ENCODE peak calls at places on chromosomes 1 and 21, in five cellular contexts. Y, E, K, R and S are unnamed samples.

GRCh38 chr1:78603206-78603605 is 17.0 kb upstream of the IFI44L start:
- DNase-seq in Y (peak), E (no peak), R (peak), K (no peak), S (peak)

GRCh38 chr1:214570442-214570841 is 19.0 kb upstream of the PTPN14 start:
- DNase-seq in K (no peak), Y (peak), E (no peak), R (peak), S (peak)

GRCh38 chr1:210400043-210400840 is 71.5 kb downstream of the HHAT start:
- DNase-seq in K (peak), R (peak), E (peak), Y (peak), S (peak)

GRCh38 chr1:240070188-240070587 is 21.5 kb upstream of the FMN2 start:
- DNase-seq in K (no peak), Y (no peak), R (no peak), E (no peak), S (no peak)

GRCh38 chr1:118934706-118935105 is 53.4 kb downstream of the TBX15 start:
- DNase-seq in K (no peak), Y (no peak), R (peak), E (no peak), S (peak)

GRCh38 chr1:179143332-179143731 is 61.5 kb downstream of the TOR3A start:
- DNase-seq in K (no peak), Y (peak), E (no peak), R (peak), S (peak)

GRCh38 chr1:183567584-183567983 is 22.7 kb downstream of the NCF2 start:
- DNase-seq in K (peak), E (no peak), Y (peak), R (peak), S (peak)

GRCh38 chr21:32994305-32994704 is 31.4 kb upstream of the OLIG2 start:
- DNase-seq in Y (peak), E (no peak), R (peak), K (peak), S (peak)

GRCh38 chr1:29962831-29963247 is 726.5 kb downstream of the PTPRU start:
- DNase-seq in Y (no peak), E (no peak), R (no peak), K (no peak), S (no peak)

GRCh38 chr1:120954736-120955135 is 65.2 kb downstream of the PPIAL4A start:
- DNase-seq in R (no peak), E (no peak), Y (no peak), K (no peak), S (no peak)

GRCh38 chr1:149936076-149936991 is at the start of gene MTMR11:
- DNase-seq in E (no peak), R (peak), K (no peak), Y (peak), S (peak)

GRCh38 chr1:111241797-111242196 is 14.3 kb downstream of the CHI3L2 start:
- DNase-seq in E (no peak), Y (no peak), K (no peak), R (no peak), S (no peak)
- TF ChIP-seq CTCF in E (no peak), Y (no peak), K (no peak), R (no peak), S (no peak)

GRCh38 chr1:230340778-230341546 is 85.2 kb downstream of the PGBD5 start:
- DNase-seq in E (no peak), R (no peak), K (no peak), Y (no peak), S (no peak)
- TF ChIP-seq CTCF in E (no peak), R (no peak), K (no peak), Y (no peak), S (no peak)

GRCh38 chr1:63148825-63149645 is 173.3 kb upstream of the FOXD3 start:
- DNase-seq in K (peak), R (peak), Y (peak), E (peak), S (peak)
- TF ChIP-seq CTCF in K (peak), R (peak), Y (peak), E (peak), S (peak)

GRCh38 chr21:23016617-23017016 is 2018.4 kb downstream of the NCAM2 start:
- DNase-seq in R (no peak), E (peak), Y (no peak), K (peak), S (no peak)
- TF ChIP-seq CTCF in R (no peak), E (peak), Y (no peak), K (peak), S (no peak)

GRCh38 chr1:235631816-235632215 is 17.8 kb downstream of the GNG4 start:
- DNase-seq in K (no peak), Y (no peak), R (no peak), E (no peak), S (no peak)
- TF ChIP-seq CTCF in K (peak), Y (no peak), R (no peak), E (no peak), S (peak)

GRCh38 chr1:114128293-114128692 is 25.4 kb downstream of the SYT6 start:
- DNase-seq in Y (no peak), K (no peak), E (no peak), R (no peak), S (no peak)

GRCh38 chr1:114126696-114127095 is 27.0 kb downstream of the SYT6 start:
- DNase-seq in K (no peak), Y (no peak), E (no peak), R (no peak), S (no peak)

GRCh38 chr1:114124644-114125043 is 29.0 kb downstream of the SYT6 start:
- DNase-seq in K (no peak), R (no peak), Y (no peak), E (no peak), S (no peak)

GRCh38 chr1:114118351-114118990 is 35.2 kb downstream of the SYT6 start:
- DNase-seq in K (no peak), Y (no peak), E (peak), R (no peak), S (no peak)

GRCh38 chr1:114122891-114123621 is 30.6 kb downstream of the SYT6 start:
- DNase-seq in R (peak), E (peak), Y (peak), K (peak), S (peak)
- TF ChIP-seq CTCF in R (no peak), E (no peak), Y (no peak), K (no peak), S (no peak)

GRCh38 chr1:229066591-229066990 is 204.3 kb upstream of the RAB4A start:
- DNase-seq in K (peak), R (no peak), Y (no peak), E (no peak), S (no peak)

GRCh38 chr1:229067546-229067945 is 203.4 kb upstream of the RAB4A start:
- DNase-seq in K (peak), E (no peak), R (no peak), Y (no peak), S (no peak)

GRCh38 chr1:229063154-229063553 is 207.8 kb upstream of the RAB4A start:
- DNase-seq in Y (no peak), E (no peak), R (no peak), K (no peak), S (no peak)

GRCh38 chr1:229064320-229064908 is 206.5 kb upstream of the RAB4A start:
- DNase-seq in K (peak), Y (no peak), E (no peak), R (no peak), S (no peak)

DNA sequence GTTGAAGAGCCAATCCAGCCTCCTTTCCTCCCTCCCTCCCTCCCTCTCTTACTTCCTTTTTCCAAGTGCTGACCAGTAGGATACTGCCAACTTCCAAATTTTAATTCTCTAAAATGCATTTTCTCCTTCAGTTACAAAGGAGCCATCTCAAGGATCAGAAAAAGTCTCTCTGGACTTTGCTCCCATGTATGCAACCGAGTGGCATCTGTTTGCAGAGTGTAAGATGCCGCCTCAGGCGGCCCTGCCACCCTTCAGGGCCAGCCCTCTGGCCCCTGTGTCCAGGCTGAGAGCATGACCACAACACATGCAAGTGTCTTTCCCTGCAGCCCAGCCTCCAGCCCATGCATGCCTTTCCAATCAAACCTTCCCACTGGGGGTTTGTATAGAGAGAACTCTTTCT is 205.3 kb upstream of the RAB4A start:
- DNase-seq in K (no peak), R (no peak), E (no peak), Y (no peak), S (no peak)
- TF ChIP-seq CTCF in K (no peak), R (no peak), E (no peak), Y (no peak), S (no peak)

DNA sequence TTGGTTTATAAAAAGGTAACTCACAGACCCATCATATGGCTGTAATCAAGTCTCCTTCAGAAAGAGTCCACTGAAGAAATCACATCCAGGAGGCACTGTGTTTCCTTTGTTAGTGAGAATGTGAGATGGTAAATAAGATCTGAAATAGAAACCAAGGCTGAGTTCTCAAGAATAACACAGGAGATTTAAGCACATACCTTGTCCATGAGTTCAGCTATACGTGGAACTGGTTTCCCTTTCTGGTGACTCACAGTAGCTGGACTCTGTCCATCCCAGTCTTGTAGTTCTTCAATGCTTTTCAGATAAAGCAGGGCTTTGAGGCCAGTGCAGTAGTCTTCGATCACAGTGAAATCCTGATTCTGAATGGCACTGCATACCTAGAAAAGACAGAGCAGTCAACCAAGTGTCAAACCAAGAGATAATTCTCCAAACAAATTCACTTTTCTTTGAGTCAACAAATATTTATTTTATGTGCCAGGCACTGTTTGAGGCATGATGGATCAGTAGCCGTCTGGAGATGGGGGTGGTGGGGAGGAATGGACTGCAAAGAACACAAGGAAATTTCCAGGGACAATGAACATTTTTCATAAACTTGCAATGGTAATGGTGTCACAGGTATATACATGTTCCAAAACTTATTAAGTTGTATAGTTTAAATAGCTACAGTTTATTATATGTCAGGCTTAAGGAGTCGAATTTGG is 471.4 kb downstream of the PTBP2 start:
- DNase-seq in K (no peak), R (peak), Y (peak), E (no peak), S (peak)
- TF ChIP-seq CTCF in K (no peak), R (peak), Y (no peak), E (no peak), S (peak)

GRCh38 chr21:38833122-38833521 is 27.4 kb downstream of the ETS2 start:
- DNase-seq in Y (no peak), R (no peak), K (no peak), E (no peak), S (no peak)
- TF ChIP-seq CTCF in Y (no peak), R (peak), K (no peak), E (no peak), S (no peak)

GRCh38 chr1:83637009-83637408 is 361.9 kb downstream of the TTLL7 start:
- DNase-seq in K (no peak), R (no peak), E (no peak), Y (no peak), S (no peak)

GRCh38 chr1:83641828-83642443 is 357.0 kb downstream of the TTLL7 start:
- DNase-seq in E (no peak), R (peak), Y (peak), K (no peak), S (no peak)

GRCh38 chr1:83637586-83637985 is 361.3 kb downstream of the TTLL7 start:
- DNase-seq in R (no peak), Y (no peak), K (no peak), E (no peak), S (no peak)

GRCh38 chr1:83641206-83641658 is 357.7 kb downstream of the TTLL7 start:
- DNase-seq in R (peak), E (no peak), K (no peak), Y (peak), S (peak)

DNA sequence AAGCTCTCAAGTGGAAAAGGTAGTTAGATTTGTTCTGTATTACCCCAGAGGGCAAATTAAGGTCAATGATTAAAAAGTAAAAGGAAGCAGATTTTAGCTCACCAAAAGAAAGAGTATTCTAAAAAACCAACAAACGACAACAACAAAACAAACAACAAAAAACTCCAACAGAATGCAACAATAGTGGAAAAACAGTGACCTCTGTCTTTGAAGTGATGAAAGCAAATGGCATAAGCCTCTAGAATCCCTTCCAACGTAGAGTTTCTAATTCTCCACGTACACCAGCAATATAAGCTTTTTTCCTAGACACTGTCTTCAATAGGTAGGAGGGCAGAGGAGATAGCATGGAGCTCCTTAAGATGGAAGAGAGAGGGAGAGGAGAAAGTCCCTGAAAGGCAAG is 359.1 kb downstream of the TTLL7 start:
- DNase-seq in Y (no peak), R (no peak), K (no peak), E (no peak), S (no peak)
- TF ChIP-seq CTCF in Y (no peak), R (no peak), K (no peak), E (no peak), S (no peak)